ENCODE peak calls at places on chromosomes 7 and 10, in seven cellular contexts. I is AG04449, K is OCI-LY7, L is tibial nerve, P is IMR-90, H is gastrocnemius medialis, J is psoas muscle. U is an unnamed sample.

GRCh38 chr7:130445008-130445407 is 4.2 kb upstream of the CEP41 start:
- DNase-seq in H (no peak), P (no peak), I (no peak), J (no peak), L (no peak), K (peak), U (no peak)

GRCh38 chr7:2037301-2037804 is 195.4 kb downstream of the MAD1L1 start:
- DNase-seq in K (no peak), H (no peak), I (no peak), L (no peak), J (peak), P (peak), U (no peak)

GRCh38 chr7:18162653-18163052 is 135.0 kb upstream of the PRPS1L1 start:
- DNase-seq in L (no peak), H (no peak), K (no peak), I (no peak), J (no peak), P (no peak), U (no peak)

GRCh38 chr10:103144086-103144485 is 49.0 kb downstream of the NT5C2 start:
- DNase-seq in J (no peak), I (no peak), K (no peak), P (no peak), L (no peak), H (no peak), U (no peak)

GRCh38 chr10:110285501-110285900 is 19.2 kb downstream of the SMNDC1 start:
- DNase-seq in I (no peak), H (no peak), P (no peak), J (no peak), L (no peak), K (no peak), U (no peak)

GRCh38 chr10:117535045-117535751 is 7.3 kb upstream of the EMX2 start:
- DNase-seq in H (no peak), L (no peak), P (no peak), J (peak), K (no peak), I (no peak), U (no peak)

GRCh38 chr10:60466267-60467201 is 76.9 kb upstream of the ANK3 start:
- DNase-seq in P (peak), K (no peak), J (no peak), H (no peak), I (no peak), L (no peak), U (peak)

GRCh38 chr7:12722720-12723241 is 35.3 kb downstream of the ARL4A start:
- DNase-seq in H (no peak), L (no peak), I (no peak), K (no peak), J (no peak), P (peak), U (no peak)

GRCh38 chr10:84095821-84096497 is 43.4 kb upstream of the GHITM start:
- DNase-seq in K (no peak), L (no peak), P (no peak), J (no peak), I (no peak), H (no peak), U (peak)

GRCh38 chr10:105347487-105347886 is 706.4 kb downstream of the SORCS3 start:
- DNase-seq in L (no peak), I (no peak), H (no peak), J (no peak), K (no peak), P (no peak), U (peak)

GRCh38 chr10:131180941-131181855 is 130.3 kb downstream of the TCERG1L start:
- DNase-seq in H (no peak), L (no peak), K (no peak), P (no peak), I (no peak), J (no peak), U (no peak)

DNA sequence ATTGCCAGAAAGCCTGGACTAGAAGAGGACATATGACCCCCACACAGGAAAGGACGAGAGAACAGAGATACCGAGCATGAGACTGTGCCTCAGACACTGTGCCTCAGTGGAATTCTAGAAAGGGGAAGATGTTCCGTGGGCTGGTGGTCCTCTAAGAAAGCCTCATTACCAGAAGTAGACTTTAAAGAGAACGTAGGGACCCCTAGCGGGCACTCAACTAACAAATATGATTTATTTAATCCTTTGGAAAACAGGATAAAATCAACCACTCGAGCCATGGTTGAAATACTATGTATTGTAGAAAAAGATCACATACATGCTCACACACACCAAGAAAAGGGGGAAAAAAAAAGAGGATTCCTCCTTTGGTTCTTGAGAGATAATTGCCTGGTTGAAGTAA is 701.2 kb upstream of the SORCS1 start:
- DNase-seq in K (no peak), H (no peak), J (no peak), P (no peak), I (no peak), L (no peak), U (no peak)
- TF ChIP-seq CTCF in K (no peak), H (no peak), J (no peak), P (no peak), I (no peak), L (no peak), U (no peak)

GRCh38 chr7:39702133-39702532 is 78.8 kb downstream of the RALA start:
- DNase-seq in L (no peak), J (no peak), K (no peak), P (peak), H (no peak), I (no peak), U (peak)

GRCh38 chr7:39697481-39697880 is 74.1 kb downstream of the RALA start:
- DNase-seq in I (no peak), K (no peak), L (no peak), P (no peak), J (no peak), H (no peak), U (no peak)

GRCh38 chr7:39700932-39701331 is 77.6 kb downstream of the RALA start:
- DNase-seq in P (no peak), J (no peak), L (peak), K (no peak), I (no peak), H (peak), U (no peak)

GRCh38 chr7:39700165-39700564 is 76.8 kb downstream of the RALA start:
- DNase-seq in K (no peak), H (no peak), J (no peak), I (no peak), L (no peak), P (no peak), U (peak)

DNA sequence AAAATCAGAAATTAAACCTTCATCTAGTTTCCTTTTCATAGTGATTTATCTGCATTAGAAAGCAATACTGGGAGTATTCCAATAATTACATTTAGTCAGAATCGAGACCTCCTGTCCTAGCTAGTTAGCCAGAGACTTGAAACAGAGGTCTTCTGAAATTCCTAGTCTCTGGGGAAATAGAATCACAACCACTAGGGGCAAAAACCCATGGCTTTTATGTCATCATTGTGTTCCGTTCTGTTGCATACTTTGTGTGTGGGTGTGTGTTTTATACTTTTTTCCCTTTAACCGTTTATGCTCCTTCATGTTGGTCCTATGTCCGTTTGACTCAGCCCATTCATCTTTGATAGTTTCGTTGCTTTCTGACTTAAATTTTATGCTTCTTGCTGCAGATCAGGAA is 79.8 kb downstream of the RALA start:
- DNase-seq in H (no peak), P (peak), J (no peak), K (no peak), L (no peak), I (no peak), U (no peak)
- H3K4me3 ChIP-seq in H (no peak), P (no peak), J (no peak), K (no peak), L (no peak), I (no peak), U (no peak)

GRCh38 chr10:93392111-93392510 is 90.0 kb downstream of the MYOF start:
- DNase-seq in H (no peak), P (peak), L (no peak), J (no peak), I (no peak), K (no peak), U (no peak)

GRCh38 chr10:93383562-93383981 is 98.6 kb downstream of the MYOF start:
- DNase-seq in P (peak), H (no peak), K (no peak), J (no peak), I (peak), L (no peak), U (peak)

GRCh38 chr10:93384006-93384405 is 98.1 kb downstream of the MYOF start:
- DNase-seq in I (no peak), H (no peak), J (no peak), L (no peak), P (no peak), K (no peak), U (peak)

GRCh38 chr10:93390691-93391090 is 91.4 kb downstream of the MYOF start:
- DNase-seq in P (peak), H (no peak), L (no peak), I (no peak), J (no peak), K (no peak), U (no peak)

GRCh38 chr10:93386496-93387369 is 95.4 kb downstream of the MYOF start:
- DNase-seq in L (no peak), J (peak), P (no peak), H (peak), K (no peak), I (no peak), U (no peak)
- TF ChIP-seq CTCF in L (no peak), J (no peak), P (no peak), H (no peak), K (no peak), I (no peak), U (no peak)

GRCh38 chr7:150656047-150656446 is 23.9 kb upstream of the GIMAP6 start:
- DNase-seq in J (no peak), P (no peak), H (no peak), K (no peak), I (no peak), L (no peak), U (no peak)

GRCh38 chr7:150660939-150661613 is 24.4 kb upstream of the GIMAP2 start:
- DNase-seq in J (no peak), H (no peak), I (no peak), L (no peak), P (no peak), K (no peak), U (no peak)

GRCh38 chr7:150657526-150657925 is 25.3 kb upstream of the GIMAP6 start:
- DNase-seq in L (no peak), H (no peak), I (no peak), J (no peak), P (no peak), K (no peak), U (no peak)
- H3K4me3 ChIP-seq in L (no peak), H (no peak), I (no peak), J (no peak), P (no peak), K (no peak), U (no peak)

GRCh38 chr7:7970620-7971307 is 2.2 kb downstream of the GLCCI1 start:
- DNase-seq in L (no peak), H (no peak), P (peak), K (peak), J (no peak), I (no peak), U (peak)

GRCh38 chr7:7970113-7970619 is 1.6 kb downstream of the GLCCI1 start:
- DNase-seq in P (no peak), K (peak), J (no peak), I (no peak), L (no peak), H (no peak), U (no peak)

GRCh38 chr7:7968544-7969305 is at the start of gene GLCCI1:
- DNase-seq in K (peak), P (peak), H (peak), J (peak), L (peak), I (peak), U (peak)

GRCh38 chr7:7967909-7968543 is 570 bp upstream of the GLCCI1 start:
- DNase-seq in P (no peak), J (no peak), K (no peak), L (no peak), I (no peak), H (no peak), U (no peak)

GRCh38 chr7:7969306-7970112 is 913 bp downstream of the GLCCI1 start:
- DNase-seq in P (peak), L (peak), H (peak), K (peak), I (no peak), J (peak), U (peak)
- TF ChIP-seq CTCF in P (no peak), L (no peak), H (peak), K (peak), I (no peak), J (no peak), U (peak)